ENCODE peak calls at places on chromosomes 3 and 15, in six cellular contexts. G is amniotic stem cell, I is NCI-H460, N is NT2/D1, D is activated B cell treated with CpG ODN at 0.5 μM for 24 hours, P is AG10803. S is an unnamed sample.
A peak's percentile ranks its signal among the peaks of the same experiment; 100 is the strongest.

GRCh38 chr3:15345608-15346137 is 13.3 kb upstream of the SH3BP5 start:
- DNase-seq in P (no peak), G (no peak), D (peak; percentile 53), I (no peak), N (no peak), S (no peak)

GRCh38 chr3:160369784-160370183 is 29.2 kb downstream of the IFT80 start:
- DNase-seq in I (no peak), D (no peak), N (no peak), P (no peak), G (no peak), S (no peak)

GRCh38 chr15:90190606-90191343 is 10.4 kb upstream of the SEMA4B start:
- DNase-seq in N (no peak), P (no peak), I (no peak), G (no peak), D (peak; percentile 66), S (no peak)

GRCh38 chr3:71166839-71167238 is 416.7 kb downstream of the FOXP1 start:
- DNase-seq in P (no peak), G (no peak), N (no peak), I (no peak), D (no peak), S (no peak)

GRCh38 chr3:149101154-149101553 is 14.8 kb upstream of the HLTF start:
- DNase-seq in D (no peak), G (no peak), N (no peak), P (no peak), I (no peak), S (no peak)

GRCh38 chr3:70281663-70282062 is 30.8 kb downstream of the MDFIC2 start:
- DNase-seq in N (no peak), G (no peak), P (no peak), D (no peak), I (no peak), S (no peak)

GRCh38 chr15:67907175-67907723 is 67.4 kb upstream of the RNU6-1 start:
- DNase-seq in N (no peak), I (no peak), D (no peak), G (no peak), P (no peak), S (no peak)

GRCh38 chr3:135106445-135106844 is 311.4 kb downstream of the EPHB1 start:
- DNase-seq in I (peak; percentile 30), N (peak; percentile 39), D (no peak), P (peak; percentile 42), G (no peak), S (peak; percentile 5)

GRCh38 chr15:87633471-87633870 is 623.1 kb downstream of the NTRK3 start:
- DNase-seq in N (no peak), G (no peak), P (no peak), I (no peak), D (no peak), S (no peak)

GRCh38 chr3:27216955-27217552 is 152.1 kb downstream of the NEK10 start:
- DNase-seq in I (no peak), P (peak; percentile 61), D (no peak), N (no peak), G (peak; percentile 19), S (no peak)